ENCODE peak calls at places on chromosome 17, in five cellular contexts. One of them, this sample, is unnamed.

GRCh38 chr17:61822326-61823285 is 40.7 kb downstream of the BRIP1 start:
- DNase-seq in cardiac muscle cell: no peak
- DNase-seq in neural crest cell: no peak
- DNase-seq in stomach: no peak
- DNase-seq in heart left ventricle: no peak
- DNase-seq in this sample: no peak

GRCh38 chr17:73396429-73397277 is 84.9 kb upstream of the CDC42EP4 start:
- DNase-seq in neural crest cell: no peak
- DNase-seq in stomach: no peak
- DNase-seq in heart left ventricle: no peak
- DNase-seq in cardiac muscle cell: no peak
- DNase-seq in this sample: no peak

GRCh38 chr17:32831627-32832243 is 45.2 kb downstream of the MYO1D start:
- DNase-seq in cardiac muscle cell: no peak
- DNase-seq in neural crest cell: no peak
- DNase-seq in stomach: no peak
- DNase-seq in heart left ventricle: no peak
- DNase-seq in this sample: no peak

GRCh38 chr17:4950075-4950756 is 703 bp upstream of the ENO3 start:
- DNase-seq in neural crest cell: no peak
- DNase-seq in stomach: peak
- DNase-seq in cardiac muscle cell: peak
- DNase-seq in heart left ventricle: peak
- DNase-seq in this sample: peak

GRCh38 chr17:53118948-53119347 is 703.8 kb upstream of the KIF2B start:
- DNase-seq in neural crest cell: no peak
- DNase-seq in heart left ventricle: no peak
- DNase-seq in stomach: no peak
- DNase-seq in cardiac muscle cell: no peak
- DNase-seq in this sample: no peak

GRCh38 chr17:68697850-68698313 is 96.7 kb upstream of the FAM20A start:
- DNase-seq in heart left ventricle: no peak
- DNase-seq in neural crest cell: no peak
- DNase-seq in stomach: peak
- DNase-seq in cardiac muscle cell: no peak
- DNase-seq in this sample: no peak

GRCh38 chr17:46727572-46728348 is 90.7 kb downstream of the WNT3 start:
- DNase-seq in cardiac muscle cell: no peak
- DNase-seq in neural crest cell: no peak
- DNase-seq in stomach: no peak
- DNase-seq in heart left ventricle: no peak
- DNase-seq in this sample: no peak

GRCh38 chr17:17778308-17779014 is 58.3 kb downstream of the SREBF1 start:
- DNase-seq in heart left ventricle: peak
- DNase-seq in cardiac muscle cell: peak
- DNase-seq in neural crest cell: no peak
- DNase-seq in stomach: peak
- DNase-seq in this sample: no peak

GRCh38 chr17:35740997-35741931 is 9.8 kb downstream of the RASL10B start:
- DNase-seq in heart left ventricle: no peak
- DNase-seq in stomach: no peak
- DNase-seq in cardiac muscle cell: no peak
- DNase-seq in neural crest cell: no peak
- DNase-seq in this sample: no peak

GRCh38 chr17:9386401-9386800 is 189.2 kb downstream of the STX8 start:
- DNase-seq in stomach: no peak
- DNase-seq in neural crest cell: no peak
- DNase-seq in cardiac muscle cell: no peak
- DNase-seq in heart left ventricle: no peak
- DNase-seq in this sample: peak

DNA sequence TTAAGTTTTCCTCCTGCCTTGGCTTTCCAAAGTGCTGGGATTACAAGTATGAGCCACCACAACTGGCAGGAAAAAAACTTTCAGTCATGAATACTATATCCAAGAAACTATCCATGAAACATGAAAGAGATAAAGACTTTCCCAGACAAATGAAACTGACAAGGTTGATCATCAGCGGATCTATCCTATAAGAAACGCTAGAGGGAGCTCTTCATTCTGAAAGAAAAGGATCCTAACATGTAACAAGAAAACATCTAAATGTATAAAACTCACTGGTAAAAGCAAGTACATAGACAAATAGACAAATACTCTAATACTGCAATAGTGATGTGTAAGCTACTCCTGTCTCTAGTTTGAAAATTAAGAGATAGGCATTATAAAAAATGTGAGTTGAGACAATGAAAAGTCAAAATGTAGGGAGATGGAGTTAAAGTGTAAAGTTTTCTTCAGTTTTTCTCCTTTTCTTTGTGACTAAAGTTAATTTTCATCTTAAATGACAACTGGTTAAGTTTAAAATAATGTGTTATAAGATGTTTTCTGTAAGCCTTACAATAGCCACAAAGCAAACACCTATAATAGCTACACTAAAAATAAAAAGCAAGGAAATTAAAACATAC is 79.6 kb upstream of the TEKT1 start:
- DNase-seq in stomach: no peak
- DNase-seq in heart left ventricle: no peak
- DNase-seq in neural crest cell: no peak
- DNase-seq in cardiac muscle cell: peak
- DNase-seq in this sample: no peak
- TF ChIP-seq CTCF in stomach: peak
- TF ChIP-seq CTCF in heart left ventricle: peak
- TF ChIP-seq CTCF in neural crest cell: peak
- TF ChIP-seq CTCF in cardiac muscle cell: peak
- TF ChIP-seq CTCF in this sample: peak

GRCh38 chr17:7442142-7442541 is 2.7 kb upstream of the CHRNB1 start:
- DNase-seq in heart left ventricle: peak
- DNase-seq in cardiac muscle cell: no peak
- DNase-seq in neural crest cell: no peak
- DNase-seq in stomach: no peak
- DNase-seq in this sample: no peak

GRCh38 chr17:7440113-7440822 is 956 bp downstream of the FGF11 start:
- DNase-seq in neural crest cell: peak
- DNase-seq in cardiac muscle cell: peak
- DNase-seq in stomach: peak
- DNase-seq in heart left ventricle: peak
- DNase-seq in this sample: no peak

GRCh38 chr17:7439462-7440112 is at the start of gene FGF11:
- DNase-seq in neural crest cell: no peak
- DNase-seq in cardiac muscle cell: peak
- DNase-seq in heart left ventricle: peak
- DNase-seq in stomach: no peak
- DNase-seq in this sample: peak

GRCh38 chr17:7441202-7441705 is 1.9 kb downstream of the FGF11 start:
- DNase-seq in stomach: no peak
- DNase-seq in neural crest cell: no peak
- DNase-seq in heart left ventricle: peak
- DNase-seq in cardiac muscle cell: no peak
- DNase-seq in this sample: no peak

DNA sequence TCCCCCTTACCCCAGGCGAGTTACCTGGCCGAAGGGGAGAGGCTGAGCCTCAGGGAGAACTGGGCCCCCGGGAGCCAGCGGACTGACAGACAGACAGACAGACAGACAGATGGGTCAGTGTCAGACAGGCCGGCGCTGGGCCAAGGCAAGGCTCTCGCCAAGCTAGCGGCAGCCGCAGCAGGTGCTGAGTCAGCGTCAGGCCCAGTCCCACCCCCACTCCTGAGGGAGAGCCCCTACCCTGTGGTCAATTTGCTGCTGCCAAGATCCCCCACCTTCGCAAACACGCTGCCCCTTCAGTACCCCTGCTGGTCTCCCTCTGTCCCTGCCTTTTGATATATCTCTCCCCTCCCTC is 1.5 kb downstream of the FGF11 start:
- DNase-seq in cardiac muscle cell: no peak
- DNase-seq in neural crest cell: peak
- DNase-seq in heart left ventricle: peak
- DNase-seq in stomach: no peak
- DNase-seq in this sample: peak
- TF ChIP-seq CTCF in cardiac muscle cell: peak
- TF ChIP-seq CTCF in neural crest cell: no peak
- TF ChIP-seq CTCF in heart left ventricle: no peak
- TF ChIP-seq CTCF in stomach: no peak
- TF ChIP-seq CTCF in this sample: no peak

DNA sequence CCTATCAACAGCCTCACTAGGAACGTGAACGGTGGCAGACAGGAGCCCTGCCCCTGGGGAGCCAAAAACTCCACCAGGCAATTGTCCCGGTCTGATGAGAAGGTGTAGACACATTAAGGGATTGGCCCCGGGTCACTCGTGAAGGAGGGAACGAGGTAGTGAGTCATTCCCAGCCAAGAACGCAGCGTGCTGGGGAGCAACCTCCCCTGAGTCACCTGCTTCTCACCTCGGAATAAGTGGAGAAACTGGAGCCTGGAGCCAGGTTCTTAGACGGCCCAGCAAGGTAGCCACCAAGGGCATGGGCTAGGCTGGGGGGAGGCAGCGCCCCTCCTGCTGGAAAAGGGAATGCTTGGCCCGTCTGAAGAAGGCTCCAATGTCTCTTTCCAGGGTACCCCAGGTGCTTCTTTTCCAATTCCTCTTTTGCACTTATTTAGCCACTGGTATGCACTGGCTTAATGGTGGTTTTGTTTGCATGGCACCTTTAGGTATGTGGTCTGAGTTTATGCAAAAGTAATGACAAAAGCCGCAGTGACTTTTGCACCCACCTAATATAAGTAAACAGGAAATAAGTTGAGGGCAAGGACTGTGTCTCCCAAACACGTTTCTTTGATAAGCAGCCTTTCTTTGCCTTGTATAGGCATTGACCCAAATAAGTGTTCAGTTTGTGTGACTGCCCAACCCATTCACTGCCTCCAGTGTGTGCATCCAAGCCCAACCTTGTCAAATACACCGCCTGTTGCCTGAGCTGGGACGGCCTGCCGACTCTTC is 1.8 kb upstream of the HELZ start:
- DNase-seq in cardiac muscle cell: no peak
- DNase-seq in neural crest cell: no peak
- DNase-seq in heart left ventricle: no peak
- DNase-seq in stomach: peak
- DNase-seq in this sample: peak
- TF ChIP-seq CTCF in cardiac muscle cell: no peak
- TF ChIP-seq CTCF in neural crest cell: no peak
- TF ChIP-seq CTCF in heart left ventricle: no peak
- TF ChIP-seq CTCF in stomach: no peak
- TF ChIP-seq CTCF in this sample: no peak

GRCh38 chr17:56867948-56868376 is 34.0 kb downstream of the DGKE start:
- DNase-seq in cardiac muscle cell: no peak
- DNase-seq in stomach: no peak
- DNase-seq in heart left ventricle: no peak
- DNase-seq in neural crest cell: no peak
- DNase-seq in this sample: no peak

GRCh38 chr17:56863974-56864373 is 30.0 kb downstream of the DGKE start:
- DNase-seq in stomach: no peak
- DNase-seq in neural crest cell: peak
- DNase-seq in heart left ventricle: no peak
- DNase-seq in cardiac muscle cell: no peak
- DNase-seq in this sample: no peak

GRCh38 chr17:56866076-56866475 is 32.1 kb downstream of the DGKE start:
- DNase-seq in neural crest cell: no peak
- DNase-seq in heart left ventricle: no peak
- DNase-seq in cardiac muscle cell: peak
- DNase-seq in stomach: no peak
- DNase-seq in this sample: no peak

GRCh38 chr17:56868716-56869115 is 34.8 kb downstream of the DGKE start:
- DNase-seq in neural crest cell: no peak
- DNase-seq in stomach: no peak
- DNase-seq in heart left ventricle: no peak
- DNase-seq in cardiac muscle cell: no peak
- DNase-seq in this sample: no peak

DNA sequence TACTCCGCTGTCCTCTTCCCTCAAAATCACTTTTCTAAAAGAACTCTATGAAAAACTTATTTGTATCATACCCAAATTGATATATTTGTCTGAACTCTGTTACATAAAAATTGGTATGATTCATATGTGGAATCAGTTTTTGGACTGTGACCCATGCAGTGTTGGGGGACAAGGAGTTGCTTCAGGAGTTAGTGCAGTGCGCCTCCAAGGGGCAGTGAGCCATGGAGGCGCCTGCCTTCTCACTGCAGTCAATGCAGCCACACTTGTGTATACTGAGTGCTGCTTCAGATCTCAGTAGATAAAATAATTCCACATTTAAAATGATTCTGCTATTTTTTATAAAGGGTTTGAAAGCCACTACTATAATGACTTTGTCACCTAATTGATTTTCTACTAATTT is 32.5 kb downstream of the DGKE start:
- DNase-seq in neural crest cell: no peak
- DNase-seq in cardiac muscle cell: no peak
- DNase-seq in stomach: no peak
- DNase-seq in heart left ventricle: no peak
- DNase-seq in this sample: no peak
- TF ChIP-seq CTCF in neural crest cell: no peak
- TF ChIP-seq CTCF in cardiac muscle cell: no peak
- TF ChIP-seq CTCF in stomach: no peak
- TF ChIP-seq CTCF in heart left ventricle: no peak
- TF ChIP-seq CTCF in this sample: no peak

GRCh38 chr17:55585629-55586028 is 74.4 kb upstream of the SMIM36 start:
- DNase-seq in cardiac muscle cell: no peak
- DNase-seq in neural crest cell: no peak
- DNase-seq in stomach: no peak
- DNase-seq in heart left ventricle: no peak
- DNase-seq in this sample: no peak

GRCh38 chr17:55580596-55581133 is 69.4 kb upstream of the SMIM36 start:
- DNase-seq in stomach: no peak
- DNase-seq in neural crest cell: no peak
- DNase-seq in heart left ventricle: no peak
- DNase-seq in cardiac muscle cell: no peak
- DNase-seq in this sample: no peak

GRCh38 chr17:55584861-55585260 is 73.6 kb upstream of the SMIM36 start:
- DNase-seq in cardiac muscle cell: no peak
- DNase-seq in heart left ventricle: no peak
- DNase-seq in neural crest cell: no peak
- DNase-seq in stomach: no peak
- DNase-seq in this sample: no peak

GRCh38 chr17:55584055-55584685 is 72.9 kb upstream of the SMIM36 start:
- DNase-seq in heart left ventricle: no peak
- DNase-seq in cardiac muscle cell: no peak
- DNase-seq in neural crest cell: no peak
- DNase-seq in stomach: no peak
- DNase-seq in this sample: no peak

DNA sequence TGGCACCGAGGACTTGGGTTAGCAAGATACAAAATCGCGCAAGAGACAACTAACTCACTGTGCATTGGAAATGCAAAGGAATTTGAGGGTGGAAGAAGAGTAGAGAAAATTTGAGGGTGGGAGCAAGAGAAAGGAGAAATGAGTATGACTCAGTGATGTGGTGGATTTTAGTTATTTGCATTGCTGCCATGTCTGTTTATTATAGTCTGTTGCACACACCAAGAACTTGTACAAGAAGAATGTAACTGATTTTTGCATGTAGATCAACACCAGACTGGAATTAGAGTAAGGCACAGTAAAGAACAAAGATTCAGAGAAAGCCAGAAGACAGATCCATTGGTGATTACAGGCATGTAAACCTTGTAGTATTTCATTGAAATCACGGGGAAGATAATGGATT is 71.7 kb upstream of the SMIM36 start:
- DNase-seq in neural crest cell: no peak
- DNase-seq in stomach: no peak
- DNase-seq in heart left ventricle: no peak
- DNase-seq in cardiac muscle cell: no peak
- DNase-seq in this sample: no peak
- TF ChIP-seq CTCF in neural crest cell: no peak
- TF ChIP-seq CTCF in stomach: no peak
- TF ChIP-seq CTCF in heart left ventricle: no peak
- TF ChIP-seq CTCF in cardiac muscle cell: no peak
- TF ChIP-seq CTCF in this sample: no peak

This sample was measured in endothelial cell.